ENCODE peak calls at places on chromosomes 2 and 18, in five cellular contexts. W is stimulated activated CD8-positive, alpha-beta memory T cell treated with anti-CD3 and anti-CD28 coated beads, Interleukin-2, amount 100 ng/mL, for 48 hours; S is kidney glomerular epithelial cell; L is cardiac muscle cell; X is tibial artery. P is an unnamed sample.

GRCh38 chr2:233081232-233081730 is 21.1 kb downstream of the INPP5D start:
- DNase-seq in L (no peak), W (no peak), S (no peak), X (peak; percentile 66), P (no peak)

GRCh38 chr18:79926715-79927596 is 24.5 kb downstream of the SLC66A2 start:
- DNase-seq in L (no peak), W (no peak), X (peak; percentile 48), S (no peak), P (no peak)

GRCh38 chr2:143192085-143192484 is 62.9 kb downstream of the ARHGAP15 start:
- DNase-seq in X (no peak), L (no peak), S (no peak), W (no peak), P (no peak)

GRCh38 chr2:182666674-182667320 is 49.3 kb upstream of the DNAJC10 start:
- DNase-seq in S (no peak), X (no peak), L (peak; percentile 43), W (no peak), P (peak; percentile 19)

GRCh38 chr2:182610231-182610630 is 105.8 kb upstream of the DNAJC10 start:
- DNase-seq in L (no peak), S (no peak), X (no peak), W (no peak), P (no peak)

GRCh38 chr18:44943201-44943881 is 262.7 kb downstream of the SETBP1 start:
- DNase-seq in L (peak; percentile 47), W (no peak), S (peak; percentile 89), X (no peak), P (peak; percentile 82)

GRCh38 chr2:133821107-133821760 is 253.0 kb upstream of the NCKAP5 start:
- DNase-seq in W (no peak), L (peak; percentile 45), X (no peak), S (peak; percentile 87), P (peak; percentile 86)

GRCh38 chr2:29022455-29023128 is 41.5 kb downstream of the TOGARAM2 start:
- DNase-seq in S (no peak), W (no peak), X (no peak), L (no peak), P (no peak)

GRCh38 chr2:177756346-177756745 is 316.2 kb downstream of the PDE11A start:
- DNase-seq in S (no peak), X (no peak), W (no peak), L (no peak), P (no peak)

GRCh38 chr2:174888646-174889271 is 116.4 kb downstream of the CHN1 start:
- DNase-seq in S (no peak), W (no peak), L (no peak), X (no peak), P (no peak)

GRCh38 chr18:10329116-10329515 is 125.3 kb upstream of the APCDD1 start:
- DNase-seq in L (no peak), W (no peak), X (no peak), S (no peak), P (no peak)

GRCh38 chr2:26838121-26838906 is 9.6 kb upstream of the DPYSL5 start:
- DNase-seq in S (peak; percentile 7), L (peak; percentile 50), W (no peak), X (no peak), P (peak; percentile 15)

GRCh38 chr2:211473116-211473515 is 916.7 kb downstream of the CPS1 start:
- DNase-seq in X (no peak), L (no peak), W (no peak), S (no peak), P (no peak)

GRCh38 chr18:49707594-49707993 is 105.7 kb downstream of the ACAA2 start:
- DNase-seq in X (no peak), W (no peak), L (no peak), S (no peak), P (no peak)

GRCh38 chr2:197237720-197238370 is 72.7 kb downstream of the ANKRD44 start:
- DNase-seq in L (no peak), X (no peak), S (no peak), W (no peak), P (no peak)